ENCODE peak calls at places on chromosomes 13 and 19, in six cellular contexts. W is cardiac muscle cell, J is A549, S is cardiac septum, E is GM04503, X is uterus. P is an unnamed sample.

GRCh38 chr13:95002968-95003813 is 290.8 kb upstream of the SOX21 start:
- DNase-seq in W (peak), J (no peak), S (no peak), E (no peak), X (no peak), P (no peak)

GRCh38 chr19:17524651-17525050 is 13.2 kb downstream of the PGLS start:
- DNase-seq in W (no peak), J (no peak), S (no peak), E (no peak), X (no peak), P (no peak)

GRCh38 chr13:29718694-29719093 is 123.2 kb upstream of the SLC7A1 start:
- DNase-seq in W (no peak), J (no peak), S (no peak), E (no peak), X (no peak), P (no peak)

GRCh38 chr13:38582133-38582532 is 104.7 kb upstream of the FREM2 start:
- DNase-seq in W (peak), J (peak), S (no peak), E (peak), X (no peak), P (no peak)

GRCh38 chr13:98749501-98749900 is 3.0 kb downstream of the SLC15A1 start:
- DNase-seq in W (no peak), J (no peak), S (no peak), E (peak), X (no peak), P (no peak)

GRCh38 chr19:56066152-56067023 is 54.7 kb downstream of the ZNF787 start:
- DNase-seq in W (peak), J (peak), S (peak), E (no peak), X (peak), P (peak)

GRCh38 chr13:95426631-95427030 is 125.4 kb upstream of the ABCC4 start:
- DNase-seq in W (no peak), J (no peak), S (no peak), E (no peak), X (no peak), P (no peak)

GRCh38 chr19:38388310-38389100 is at the start of gene SPRED3:
- DNase-seq in W (peak), J (peak), S (no peak), E (no peak), X (peak), P (no peak)